ENCODE peak calls at places on chromosomes 3 and 15, in four cellular contexts. F is transverse colon, A is OCI-LY7, M is kidney epithelial cell. K is an unnamed sample.

GRCh38 chr3:64029287-64029686 is 6.0 kb upstream of the PSMD6 start:
- DNase-seq in F (no peak), A (no peak), M (no peak), K (no peak)

GRCh38 chr3:37130984-37131975 is 43.1 kb downstream of the LRRFIP2 start:
- DNase-seq in F (no peak), A (no peak), M (no peak), K (no peak)

GRCh38 chr3:1499694-1500093 is 406.9 kb downstream of the CNTN6 start:
- DNase-seq in F (no peak), A (no peak), M (no peak), K (no peak)

GRCh38 chr15:93029613-93030429 is 59.2 kb downstream of the RGMA start:
- DNase-seq in F (no peak), A (no peak), M (no peak), K (no peak)

GRCh38 chr3:165195628-165196576 is at the start of gene SLITRK3:
- DNase-seq in F (no peak), A (no peak), M (no peak), K (no peak)

GRCh38 chr15:84736375-84736774 is 12.0 kb upstream of the ZNF592 start:
- DNase-seq in F (peak), A (peak), M (no peak), K (peak)

GRCh38 chr3:190281308-190282051 is 40.8 kb downstream of the CLDN1 start:
- DNase-seq in F (no peak), A (no peak), M (no peak), K (no peak)

GRCh38 chr3:119240101-119240581 is 537 bp downstream of the B4GALT4 start:
- DNase-seq in F (peak), A (no peak), M (no peak), K (no peak)

GRCh38 chr3:17798000-17798399 is 55.6 kb upstream of the TBC1D5 start:
- DNase-seq in F (no peak), A (peak), M (no peak), K (no peak)

GRCh38 chr15:56411122-56411749 is 46.0 kb downstream of the TEX9 start:
- DNase-seq in F (no peak), A (no peak), M (no peak), K (no peak)

GRCh38 chr3:107028086-107028485 is 349.2 kb upstream of the CCDC54 start:
- DNase-seq in F (no peak), A (no peak), M (no peak), K (no peak)

GRCh38 chr3:57778499-57778898 is 22.4 kb downstream of the SLMAP start:
- DNase-seq in F (no peak), A (no peak), M (no peak), K (no peak)

GRCh38 chr15:56537881-56538280 is 72.9 kb upstream of the MNS1 start:
- DNase-seq in F (peak), A (peak), M (no peak), K (peak)

GRCh38 chr3:42996633-42997075 is 17.5 kb downstream of the GASK1A start:
- DNase-seq in F (no peak), A (no peak), M (no peak), K (no peak)

GRCh38 chr3:40827942-40828688 is 303.4 kb downstream of the ZNF621 start:
- DNase-seq in F (peak), A (no peak), M (peak), K (no peak)

GRCh38 chr3:194802125-194802433 is 116.4 kb downstream of the FAM43A start:
- DNase-seq in F (no peak), A (no peak), M (no peak), K (no peak)

GRCh38 chr15:85137507-85138175 is 156.0 kb downstream of the PDE8A start:
- DNase-seq in F (no peak), A (no peak), M (no peak), K (no peak)

GRCh38 chr3:159911011-159911663 is 77.5 kb upstream of the IL12A start:
- DNase-seq in F (no peak), A (no peak), M (no peak), K (no peak)

GRCh38 chr3:178486903-178487302 is 49.3 kb upstream of the KCNMB2 start:
- DNase-seq in F (no peak), A (no peak), M (no peak), K (no peak)

GRCh38 chr15:70096215-70096974 is 1.3 kb downstream of the TLE3 start:
- DNase-seq in F (peak), A (peak), M (no peak), K (peak)

GRCh38 chr3:53022647-53023046 is 23.2 kb downstream of the SFMBT1 start:
- DNase-seq in F (no peak), A (no peak), M (no peak), K (no peak)

GRCh38 chr3:99939834-99940233 is 122.2 kb downstream of the CMSS1 start:
- DNase-seq in F (no peak), A (no peak), M (no peak), K (no peak)

GRCh38 chr3:72368331-72368975 is 479.8 kb downstream of the SHQ1 start:
- DNase-seq in F (no peak), A (no peak), M (no peak), K (no peak)

GRCh38 chr3:128280466-128281455 is 127.5 kb downstream of the EEFSEC start:
- DNase-seq in F (no peak), A (no peak), M (no peak), K (no peak)

GRCh38 chr15:29476503-29477080 is 207.0 kb upstream of the NSMCE3 start:
- DNase-seq in F (no peak), A (no peak), M (no peak), K (no peak)

GRCh38 chr3:59695858-59696257 is 646.0 kb upstream of the CFAP20DC start:
- DNase-seq in F (no peak), A (no peak), M (no peak), K (no peak)

GRCh38 chr3:119600732-119601131 is 3.0 kb downstream of the PLA1A start:
- DNase-seq in F (no peak), A (peak), M (no peak), K (peak)

GRCh38 chr3:32483772-32484171 is 18.9 kb downstream of the CMTM6 start:
- DNase-seq in F (no peak), A (no peak), M (no peak), K (no peak)

GRCh38 chr3:26108846-26109489 is 319.1 kb downstream of the OXSM start:
- DNase-seq in F (no peak), A (no peak), M (no peak), K (no peak)

DNA sequence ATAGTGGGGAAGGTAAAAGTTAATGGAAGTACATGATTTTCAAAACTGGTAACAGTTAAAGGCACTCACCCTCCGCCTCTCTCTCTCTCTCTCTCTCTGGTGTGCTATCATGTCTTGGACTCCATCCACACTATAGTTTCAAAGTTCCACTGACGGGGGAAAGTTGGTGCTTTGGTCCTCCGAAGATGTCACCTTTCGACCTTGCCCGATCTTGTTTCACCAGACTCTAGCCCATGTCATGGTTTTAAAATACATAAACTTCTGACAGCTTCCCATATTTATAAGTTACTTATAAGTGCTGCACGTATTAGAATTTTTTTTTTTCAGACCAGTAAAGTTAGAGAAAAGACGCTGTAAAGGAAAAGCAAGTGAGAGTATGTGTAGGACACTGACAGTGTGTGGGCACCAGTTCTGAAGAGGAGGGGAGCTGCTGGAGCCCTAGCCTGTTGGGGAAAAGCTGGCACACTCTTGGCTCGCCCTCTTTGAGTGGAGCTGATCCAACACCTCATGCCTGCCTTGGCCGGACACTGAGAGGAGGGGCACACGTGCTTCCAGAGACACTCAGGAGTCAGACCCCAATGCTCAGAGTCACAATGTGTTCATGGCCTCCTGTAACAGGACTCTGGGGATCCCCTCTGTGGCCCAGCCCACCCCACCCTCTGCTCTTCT is 200.5 kb upstream of the TPM1 start:
- DNase-seq in F (no peak), A (no peak), M (no peak), K (no peak)
- H3K4me3 ChIP-seq in F (no peak), A (no peak), M (no peak), K (no peak)

GRCh38 chr15:35307026-35307425 is 221.9 kb upstream of the NANOGP8 start:
- DNase-seq in F (no peak), A (no peak), M (no peak), K (no peak)
- H3K4me3 ChIP-seq in F (no peak), A (no peak), M (no peak), K (no peak)

DNA sequence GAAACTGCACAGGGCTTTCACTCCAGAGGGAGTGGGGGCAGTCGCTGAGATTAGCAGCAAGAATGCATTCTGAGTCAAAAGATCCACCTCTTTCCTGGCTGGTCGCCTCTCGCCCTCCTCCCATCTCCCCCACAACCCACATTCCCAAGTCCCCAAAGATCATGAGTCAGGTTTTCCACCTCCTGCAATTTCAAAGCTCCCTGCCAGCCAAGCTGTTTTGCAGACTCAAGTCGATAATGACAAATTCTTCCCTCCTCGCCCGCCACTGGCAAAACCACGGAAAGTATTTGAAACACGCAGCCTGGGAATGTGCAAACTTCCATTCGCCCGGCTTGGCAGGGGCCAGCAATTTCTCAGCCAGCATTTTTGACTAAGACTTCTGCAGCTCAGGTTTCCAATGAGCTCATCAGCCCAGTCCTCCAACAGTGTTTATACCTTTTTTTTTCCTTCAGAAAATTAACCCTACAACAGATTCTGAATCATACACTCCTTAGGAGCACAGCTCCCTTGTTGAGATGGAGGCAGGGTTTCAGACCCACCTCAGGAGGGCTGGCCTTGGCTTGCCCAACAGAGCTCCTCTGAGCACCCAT is 181.4 kb downstream of the SMAD6 start:
- DNase-seq in F (peak), A (no peak), M (peak), K (no peak)
- H3K4me3 ChIP-seq in F (no peak), A (no peak), M (no peak), K (no peak)

DNA sequence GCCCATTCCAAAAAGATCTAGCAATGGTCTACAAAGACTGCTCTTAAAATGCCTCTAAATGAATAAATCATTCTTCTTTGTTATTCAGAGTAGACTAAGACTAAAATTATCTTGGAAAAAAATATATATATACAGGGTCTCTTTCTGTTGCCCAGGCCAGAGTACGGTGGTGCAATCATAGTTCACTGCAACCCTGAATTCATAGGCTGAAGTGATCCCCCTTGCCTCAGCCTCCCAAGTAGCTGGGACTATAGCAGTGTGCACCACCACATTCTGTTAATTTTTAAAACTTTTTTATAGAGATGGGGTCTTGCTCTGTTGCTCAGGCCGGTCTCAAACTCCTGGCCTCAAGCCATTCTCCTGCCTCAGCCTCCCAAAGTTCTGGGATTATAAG is 18.7 kb downstream of the WWTR1 start:
- DNase-seq in F (no peak), A (no peak), M (no peak), K (no peak)
- H3K4me3 ChIP-seq in F (no peak), A (no peak), M (no peak), K (no peak)

GRCh38 chr3:130514671-130515070 is 2.3 kb upstream of the COL6A6 start:
- DNase-seq in F (no peak), A (no peak), M (no peak), K (no peak)

GRCh38 chr3:130517541-130517940 is 564 bp downstream of the COL6A6 start:
- DNase-seq in F (no peak), A (no peak), M (no peak), K (no peak)

GRCh38 chr3:130515755-130516154 is 1.2 kb upstream of the COL6A6 start:
- DNase-seq in F (no peak), A (no peak), M (no peak), K (no peak)

GRCh38 chr3:130522399-130522798 is 5.4 kb downstream of the COL6A6 start:
- DNase-seq in F (no peak), A (no peak), M (no peak), K (no peak)

GRCh38 chr3:130516645-130517512 is at the start of gene COL6A6:
- DNase-seq in F (no peak), A (no peak), M (no peak), K (no peak)
- H3K4me3 ChIP-seq in F (no peak), A (no peak), M (no peak), K (no peak)

GRCh38 chr3:28081533-28081947 is 159.9 kb upstream of the CMC1 start:
- DNase-seq in F (no peak), A (no peak), M (no peak), K (no peak)
- H3K4me3 ChIP-seq in F (no peak), A (no peak), M (no peak), K (no peak)

DNA sequence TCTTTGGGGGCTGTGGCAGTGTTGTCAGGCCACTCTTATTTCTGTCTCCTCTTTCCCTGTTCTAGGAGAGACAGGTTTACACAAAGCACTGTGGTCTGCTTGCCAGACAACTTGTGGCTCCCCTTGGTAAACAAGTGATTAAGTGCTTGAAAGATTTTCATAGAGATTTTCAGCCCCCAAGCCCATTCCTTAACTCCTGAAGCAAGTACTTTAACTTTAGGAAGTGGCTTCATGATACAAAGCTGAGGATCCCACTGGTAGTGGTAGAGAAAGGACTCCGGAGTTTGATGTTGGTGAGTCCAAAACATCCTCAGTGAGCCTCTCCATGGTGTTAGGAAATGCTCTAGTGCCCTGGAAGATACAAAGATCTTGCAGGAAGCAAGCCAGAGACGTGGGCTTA is 12.0 kb downstream of the ZBTB38 start:
- DNase-seq in F (no peak), A (no peak), M (no peak), K (no peak)
- H3K4me3 ChIP-seq in F (no peak), A (no peak), M (no peak), K (no peak)

K was measured in Jurkat, Clone E6-1.